ENCODE peak calls at places on chromosomes 6 and 20, in eight cellular contexts. N is GM13977; P is IMR-90; K is effector memory CD4-positive, alpha-beta T cell; G is T1000; M is COR-L47; H is trophoblast cell; B is psoas muscle. Y is an unnamed sample.

GRCh38 chr20:1397710-1398109 is 4.9 kb upstream of the FKBP1A start:
- DNase-seq in N (no peak), K (no peak), G (no peak), B (no peak), P (peak), H (no peak), M (no peak), Y (no peak)

GRCh38 chr6:52984247-52984646 is 10.8 kb downstream of the GSTA4 start:
- DNase-seq in P (no peak), H (no peak), G (no peak), N (no peak), B (no peak), K (peak), M (no peak), Y (no peak)

GRCh38 chr20:57186192-57186591 is 80.2 kb downstream of the BMP7 start:
- DNase-seq in N (no peak), P (no peak), M (no peak), H (no peak), B (no peak), G (no peak), K (no peak), Y (no peak)

GRCh38 chr20:6644818-6645620 is 122.5 kb upstream of the BMP2 start:
- DNase-seq in B (no peak), G (no peak), P (no peak), K (no peak), M (no peak), H (no peak), N (no peak), Y (no peak)

GRCh38 chr6:28209753-28210535 is 15.1 kb upstream of the ZSCAN9 start:
- DNase-seq in P (no peak), B (no peak), K (no peak), M (no peak), H (no peak), N (no peak), G (no peak), Y (no peak)

GRCh38 chr6:106069478-106069877 is 16.7 kb upstream of the PRDM1 start:
- DNase-seq in N (no peak), G (no peak), M (peak), K (no peak), H (peak), B (no peak), P (peak), Y (no peak)

GRCh38 chr6:149032599-149033405 is 284.7 kb upstream of the TAB2 start:
- DNase-seq in H (peak), M (no peak), B (no peak), N (peak), K (peak), P (peak), G (peak), Y (no peak)

GRCh38 chr20:6034134-6034969 is 19.5 kb downstream of the LRRN4 start:
- DNase-seq in M (no peak), B (no peak), G (no peak), K (no peak), P (no peak), H (no peak), N (no peak), Y (no peak)

GRCh38 chr6:31776563-31776960 is 566 bp downstream of the VWA7 start:
- DNase-seq in N (no peak), M (peak), P (no peak), K (no peak), G (no peak), B (no peak), H (peak), Y (no peak)

GRCh38 chr6:157151029-157151428 is 172.3 kb downstream of the TMEM242 start:
- DNase-seq in P (no peak), G (no peak), B (no peak), M (no peak), N (no peak), H (peak), K (no peak), Y (no peak)

GRCh38 chr20:10367425-10367920 is 66.5 kb downstream of the MKKS start:
- DNase-seq in N (no peak), H (no peak), M (no peak), B (no peak), K (no peak), G (no peak), P (no peak), Y (no peak)

GRCh38 chr6:142940487-142940886 is 4.5 kb downstream of the HIVEP2 start:
- DNase-seq in G (no peak), N (no peak), B (no peak), H (no peak), P (peak), K (no peak), M (no peak), Y (no peak)

GRCh38 chr6:82275686-82276085 is 28.1 kb upstream of the IBTK start:
- DNase-seq in M (no peak), P (no peak), B (no peak), K (no peak), H (no peak), G (no peak), N (no peak), Y (no peak)

GRCh38 chr6:85506441-85507093 is 56.7 kb downstream of the NT5E start:
- DNase-seq in G (no peak), H (no peak), M (no peak), P (no peak), K (no peak), B (no peak), N (no peak), Y (no peak)

Y was measured in HuH-7.5.